ENCODE peak calls at places on chromosomes 7 and 10, in eight cellular contexts. E is uterus, O is small intestine, U is astrocyte of the spinal cord, N is Peyer's patch, K is T-helper 9 cell, W is cardiac fibroblast, M is HuH-7.5. G is an unnamed sample.

GRCh38 chr10:57420881-57421280 is 846.8 kb downstream of the IPMK start:
- DNase-seq in W (no peak), K (no peak), O (no peak), U (no peak), M (no peak), N (no peak), E (no peak), G (no peak)

GRCh38 chr7:94250124-94250523 is 144.6 kb upstream of the COL1A2 start:
- DNase-seq in U (no peak), E (no peak), W (no peak), O (no peak), K (no peak), N (no peak), M (no peak), G (no peak)

GRCh38 chr7:81410471-81411117 is 359.3 kb downstream of the HGF start:
- DNase-seq in W (no peak), N (no peak), M (no peak), K (no peak), O (no peak), U (no peak), E (no peak), G (no peak)

GRCh38 chr7:22662490-22663145 is 64.4 kb upstream of the IL6 start:
- DNase-seq in E (no peak), W (no peak), U (no peak), N (no peak), O (no peak), K (no peak), M (no peak), G (no peak)

GRCh38 chr10:97868134-97868685 is 18.6 kb downstream of the GOLGA7B start:
- DNase-seq in O (no peak), E (no peak), U (no peak), N (no peak), K (no peak), M (no peak), W (no peak), G (no peak)

GRCh38 chr7:50349963-50350944 is 45.7 kb downstream of the IKZF1 start:
- DNase-seq in O (no peak), E (no peak), M (no peak), U (no peak), W (no peak), K (peak; percentile 55), N (peak; percentile 61), G (no peak)

GRCh38 chr7:157001920-157002818 is 8.3 kb downstream of the MNX1 start:
- DNase-seq in U (no peak), M (no peak), O (no peak), W (no peak), K (no peak), E (no peak), N (no peak), G (no peak)

GRCh38 chr10:70786799-70787415 is 1.7 kb upstream of the TBATA start:
- DNase-seq in M (no peak), K (no peak), O (peak; percentile 18), W (no peak), N (no peak), E (no peak), U (peak; percentile 38), G (no peak)

GRCh38 chr10:73590881-73591577 is at the start of gene USP54:
- DNase-seq in M (no peak), N (no peak), W (peak; percentile 72), U (peak; percentile 84), K (no peak), O (peak; percentile 65), E (no peak), G (peak; percentile 56)

GRCh38 chr10:11003739-11004515 is 13.7 kb upstream of the CELF2 start:
- DNase-seq in U (no peak), W (no peak), O (no peak), E (no peak), M (no peak), K (no peak), N (no peak), G (peak; percentile 52)

GRCh38 chr7:57178768-57179139 is 46.5 kb upstream of the ZNF479 start:
- DNase-seq in K (no peak), N (no peak), W (no peak), M (no peak), O (no peak), E (no peak), U (no peak), G (no peak)

G was measured in stromal cell of bone marrow.